ENCODE peak calls at places on chromosomes 11 and 22, in six cellular contexts. One of them, this sample, is unnamed.

GRCh38 chr22:30260276-30260675 is 6.4 kb downstream of the OSM start:
- DNase-seq in activated gamma-delta T cell treated with anti-CD3 and anti-CD28 coated beads, Interleukin-2, amount 50 U/mL, for 16 hours: no peak
- DNase-seq in activated T-cell treated with anti-CD3 and anti-CD28 coated beads, Interleukin-2, amount 50 U/mL, for 1 hour: no peak
- DNase-seq in iris pigment epithelial cell: no peak
- DNase-seq in brain pericyte: no peak
- DNase-seq in GM12865: no peak
- DNase-seq in this sample: no peak

GRCh38 chr11:43583548-43583947 is 97.0 kb upstream of the HSD17B12 start:
- DNase-seq in activated gamma-delta T cell treated with anti-CD3 and anti-CD28 coated beads, Interleukin-2, amount 50 U/mL, for 16 hours: no peak
- DNase-seq in activated T-cell treated with anti-CD3 and anti-CD28 coated beads, Interleukin-2, amount 50 U/mL, for 1 hour: no peak
- DNase-seq in iris pigment epithelial cell: no peak
- DNase-seq in brain pericyte: no peak
- DNase-seq in GM12865: no peak
- DNase-seq in this sample: no peak

GRCh38 chr11:107928767-107929507 is 689 bp downstream of the RAB39A start:
- DNase-seq in activated gamma-delta T cell treated with anti-CD3 and anti-CD28 coated beads, Interleukin-2, amount 50 U/mL, for 16 hours: no peak
- DNase-seq in activated T-cell treated with anti-CD3 and anti-CD28 coated beads, Interleukin-2, amount 50 U/mL, for 1 hour: no peak
- DNase-seq in iris pigment epithelial cell: no peak
- DNase-seq in brain pericyte: no peak
- DNase-seq in GM12865: peak; percentile 49
- DNase-seq in this sample: no peak

GRCh38 chr11:119447664-119448242 is 24.8 kb upstream of the THY1 start:
- DNase-seq in activated gamma-delta T cell treated with anti-CD3 and anti-CD28 coated beads, Interleukin-2, amount 50 U/mL, for 16 hours: no peak
- DNase-seq in activated T-cell treated with anti-CD3 and anti-CD28 coated beads, Interleukin-2, amount 50 U/mL, for 1 hour: no peak
- DNase-seq in iris pigment epithelial cell: no peak
- DNase-seq in brain pericyte: no peak
- DNase-seq in GM12865: no peak
- DNase-seq in this sample: no peak

GRCh38 chr11:46554205-46555162 is 39.3 kb downstream of the AMBRA1 start:
- DNase-seq in activated gamma-delta T cell treated with anti-CD3 and anti-CD28 coated beads, Interleukin-2, amount 50 U/mL, for 16 hours: no peak
- DNase-seq in activated T-cell treated with anti-CD3 and anti-CD28 coated beads, Interleukin-2, amount 50 U/mL, for 1 hour: no peak
- DNase-seq in iris pigment epithelial cell: peak; percentile 81
- DNase-seq in brain pericyte: no peak
- DNase-seq in GM12865: no peak
- DNase-seq in this sample: no peak

GRCh38 chr22:46788426-46789168 is 26.1 kb downstream of the TBC1D22A start:
- DNase-seq in activated gamma-delta T cell treated with anti-CD3 and anti-CD28 coated beads, Interleukin-2, amount 50 U/mL, for 16 hours: no peak
- DNase-seq in activated T-cell treated with anti-CD3 and anti-CD28 coated beads, Interleukin-2, amount 50 U/mL, for 1 hour: no peak
- DNase-seq in iris pigment epithelial cell: no peak
- DNase-seq in brain pericyte: no peak
- DNase-seq in GM12865: peak; percentile 73
- DNase-seq in this sample: no peak

GRCh38 chr22:35437038-35437437 is 37.1 kb downstream of the MCM5 start:
- DNase-seq in activated gamma-delta T cell treated with anti-CD3 and anti-CD28 coated beads, Interleukin-2, amount 50 U/mL, for 16 hours: no peak
- DNase-seq in activated T-cell treated with anti-CD3 and anti-CD28 coated beads, Interleukin-2, amount 50 U/mL, for 1 hour: no peak
- DNase-seq in iris pigment epithelial cell: no peak
- DNase-seq in brain pericyte: no peak
- DNase-seq in GM12865: peak; percentile 50
- DNase-seq in this sample: peak; percentile 27

GRCh38 chr11:111801135-111801534 is 34.9 kb upstream of the PPP2R1B start:
- DNase-seq in activated gamma-delta T cell treated with anti-CD3 and anti-CD28 coated beads, Interleukin-2, amount 50 U/mL, for 16 hours: no peak
- DNase-seq in activated T-cell treated with anti-CD3 and anti-CD28 coated beads, Interleukin-2, amount 50 U/mL, for 1 hour: no peak
- DNase-seq in iris pigment epithelial cell: no peak
- DNase-seq in brain pericyte: no peak
- DNase-seq in GM12865: no peak
- DNase-seq in this sample: no peak

GRCh38 chr11:14414470-14415461 is 55.8 kb upstream of the RRAS2 start:
- DNase-seq in activated gamma-delta T cell treated with anti-CD3 and anti-CD28 coated beads, Interleukin-2, amount 50 U/mL, for 16 hours: peak; percentile 77
- DNase-seq in activated T-cell treated with anti-CD3 and anti-CD28 coated beads, Interleukin-2, amount 50 U/mL, for 1 hour: peak; percentile 55
- DNase-seq in iris pigment epithelial cell: peak; percentile 62
- DNase-seq in brain pericyte: no peak
- DNase-seq in GM12865: peak; percentile 67
- DNase-seq in this sample: peak; percentile 72

This sample was measured in activated naive CD4-positive, alpha-beta T cell treated with anti-CD3 and anti-CD28 coated beads, Interleukin-2, amount 50 U/mL, for 72 hours.